ENCODE peak calls at places on chromosomes 16 and 17, in five cellular contexts. E is AG10803, L is pancreas, D is H9, J is GM12865. C is an unnamed sample.

GRCh38 chr17:19766421-19767270 is 18.5 kb upstream of the ALDH3A1 start:
- DNase-seq in E (peak), D (peak), J (peak), L (peak), C (peak)

GRCh38 chr17:62995377-62995885 is 29.4 kb downstream of the TANC2 start:
- DNase-seq in D (no peak), E (peak), J (peak), L (no peak), C (peak)

GRCh38 chr16:84484579-84485254 is 19.7 kb downstream of the MEAK7 start:
- DNase-seq in J (peak), D (no peak), E (peak), L (no peak), C (no peak)

GRCh38 chr17:50618941-50619340 is 15.7 kb upstream of the ABCC3 start:
- DNase-seq in J (no peak), D (no peak), E (no peak), L (no peak), C (no peak)

GRCh38 chr16:73743665-73744496 is 552.7 kb upstream of the PSMD7 start:
- DNase-seq in D (peak), E (no peak), L (no peak), J (no peak), C (no peak)

GRCh38 chr17:78391843-78392242 is 13.4 kb downstream of the PGS1 start:
- DNase-seq in D (no peak), E (peak), L (no peak), J (no peak), C (no peak)

GRCh38 chr16:20740007-20740883 is 1.4 kb downstream of the THUMPD1 start:
- DNase-seq in L (no peak), D (no peak), E (peak), J (peak), C (no peak)

GRCh38 chr16:89923640-89924297 is 627 bp downstream of the TUBB3 start:
- DNase-seq in J (no peak), D (peak), L (no peak), E (no peak), C (no peak)

GRCh38 chr17:8479431-8479947 is 43.8 kb downstream of the NDEL1 start:
- DNase-seq in E (peak), L (no peak), J (no peak), D (no peak), C (no peak)

GRCh38 chr17:7014261-7014994 is 2.0 kb downstream of the RNASEK start:
- DNase-seq in J (peak), D (peak), L (peak), E (peak), C (peak)

GRCh38 chr16:87343753-87344050 is 26.5 kb upstream of the C16orf95 start:
- DNase-seq in J (no peak), D (no peak), E (no peak), L (no peak), C (no peak)

GRCh38 chr17:64420143-64420670 is 28.7 kb upstream of the MILR1 start:
- DNase-seq in J (peak), D (peak), L (no peak), E (peak), C (peak)

GRCh38 chr17:77365584-77366186 is 224.9 kb downstream of the SEC14L1 start:
- DNase-seq in J (no peak), E (peak), L (peak), D (no peak), C (no peak)

GRCh38 chr17:51640108-51640622 is 379.8 kb downstream of the UTP18 start:
- DNase-seq in D (peak), J (peak), E (no peak), L (no peak), C (peak)

GRCh38 chr17:67245694-67246397 is 850 bp upstream of the HELZ start:
- DNase-seq in E (no peak), L (peak), D (peak), J (peak), C (peak)

GRCh38 chr16:6447046-6447445 is 885.6 kb upstream of the RBFOX1 start:
- DNase-seq in L (no peak), J (no peak), E (no peak), D (no peak), C (no peak)

GRCh38 chr17:73251871-73252270 is 9.8 kb downstream of the CPSF4L start:
- DNase-seq in J (no peak), D (no peak), E (no peak), L (no peak), C (no peak)

GRCh38 chr17:73249700-73250099 is 12.0 kb downstream of the CPSF4L start:
- DNase-seq in D (no peak), L (no peak), E (no peak), J (no peak), C (no peak)

GRCh38 chr17:73248532-73248931 is 13.1 kb downstream of the CPSF4L start:
- DNase-seq in L (no peak), D (no peak), E (no peak), J (no peak), C (no peak)

GRCh38 chr17:73250851-73251640 is 10.6 kb downstream of the CPSF4L start:
- DNase-seq in D (no peak), L (no peak), E (no peak), J (no peak), C (no peak)

DNA sequence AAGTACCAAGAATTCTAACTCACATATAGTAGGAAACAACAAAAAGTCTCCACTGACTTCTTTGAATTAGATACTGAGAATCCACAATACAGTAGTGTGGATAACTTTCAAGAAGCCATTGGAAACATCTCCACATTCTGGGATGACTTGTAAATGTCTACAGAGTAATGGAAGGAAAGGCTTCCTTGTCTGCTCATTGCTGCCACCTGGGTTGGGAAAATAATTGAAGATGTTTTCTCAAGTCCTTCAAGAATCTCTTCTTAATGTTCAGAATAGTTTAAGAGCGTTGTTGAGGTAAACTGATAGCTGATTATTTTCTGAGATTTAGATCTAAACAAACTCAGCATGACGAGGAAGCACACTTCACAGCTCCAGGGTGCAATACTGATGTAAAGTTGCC is 14.0 kb downstream of the CPSF4L start:
- DNase-seq in E (peak), D (no peak), J (no peak), L (no peak), C (no peak)
- TF ChIP-seq CTCF in E (peak), D (no peak), J (no peak), L (no peak), C (peak)

GRCh38 chr16:12907670-12908233 is 6.4 kb downstream of the SHISA9 start:
- DNase-seq in L (no peak), J (peak), E (no peak), D (peak), C (no peak)
- TF ChIP-seq CTCF in L (no peak), J (peak), E (peak), D (peak), C (no peak)

GRCh38 chr16:75432828-75433731 is at the start of gene CFDP1:
- DNase-seq in L (peak), D (peak), J (peak), E (peak), C (peak)
- TF ChIP-seq CTCF in L (no peak), D (no peak), J (peak), E (no peak), C (no peak)

GRCh38 chr17:75978938-75979704 is at the start of the genes ACOX1 and TEN1:
- DNase-seq in L (peak), D (peak), E (peak), J (peak), C (peak)
- TF ChIP-seq CTCF in L (no peak), D (no peak), E (peak), J (peak), C (peak)

DNA sequence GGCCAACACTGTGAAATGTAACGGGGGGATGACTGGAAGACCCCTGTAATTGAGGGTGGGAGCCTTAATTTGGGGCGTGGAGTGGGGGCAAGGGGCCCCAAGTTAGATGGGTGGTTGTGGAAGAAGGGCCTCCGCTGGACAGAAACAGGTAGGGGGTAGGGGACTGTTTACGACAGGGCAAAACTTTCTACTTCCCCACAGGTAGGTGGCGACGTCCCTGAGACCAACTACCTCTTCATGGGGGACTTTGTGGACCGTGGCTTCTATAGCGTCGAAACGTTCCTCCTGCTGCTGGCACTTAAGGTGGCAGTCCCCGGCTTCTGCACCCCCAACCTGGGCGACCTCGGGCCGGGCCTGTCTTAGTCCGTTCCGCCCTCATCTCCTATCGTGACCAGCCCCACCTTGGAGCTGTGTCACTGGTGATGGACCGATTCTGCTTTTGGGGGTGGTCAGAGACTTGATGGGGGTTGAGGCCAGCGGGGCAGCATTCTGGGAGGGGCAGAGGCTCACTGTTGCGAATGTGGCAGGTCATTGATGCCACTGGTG is 6.8 kb downstream of the PPP4C start:
- DNase-seq in L (no peak), D (no peak), E (no peak), J (no peak), C (no peak)
- TF ChIP-seq CTCF in L (no peak), D (peak), E (no peak), J (no peak), C (peak)

GRCh38 chr16:8572063-8572918 is 18.0 kb downstream of the TMEM114 start:
- DNase-seq in E (no peak), L (no peak), D (no peak), J (no peak), C (no peak)

GRCh38 chr16:8575399-8575798 is 14.9 kb downstream of the TMEM114 start:
- DNase-seq in L (no peak), E (no peak), D (no peak), J (no peak), C (no peak)

GRCh38 chr16:8576141-8577004 is 13.9 kb downstream of the TMEM114 start:
- DNase-seq in L (no peak), E (no peak), D (no peak), J (no peak), C (no peak)

GRCh38 chr16:8571061-8571596 is 19.2 kb downstream of the TMEM114 start:
- DNase-seq in L (no peak), J (no peak), E (peak), D (no peak), C (no peak)

GRCh38 chr16:8572919-8573724 is 17.2 kb downstream of the TMEM114 start:
- DNase-seq in D (peak), L (no peak), E (peak), J (peak), C (peak)
- TF ChIP-seq CTCF in D (peak), L (no peak), E (peak), J (peak), C (peak)

GRCh38 chr17:68706351-68706750 is 105.2 kb upstream of the FAM20A start:
- DNase-seq in L (no peak), J (no peak), E (peak), D (no peak), C (no peak)
- TF ChIP-seq CTCF in L (no peak), J (no peak), E (no peak), D (no peak), C (no peak)